ENCODE peak calls at places on chromosomes 6 and 20, in seven cellular contexts. X is H1; U is lower lobe of right lung; S is spleen; Y is CD8-positive, alpha-beta T cell; D is endothelial cell; W is AG09309. P is an unnamed sample.

GRCh38 chr6:165231581-165232276 is 77.7 kb downstream of the C6orf118 start:
- DNase-seq in Y (no peak), U (no peak), W (peak; percentile 55), S (no peak), D (no peak), X (no peak), P (no peak)

GRCh38 chr6:107655245-107655644 is 165.3 kb downstream of the SOBP start:
- DNase-seq in S (no peak), D (peak; percentile 46), Y (no peak), U (no peak), X (no peak), W (no peak), P (no peak)

GRCh38 chr6:93423542-93423941 is 4.2 kb upstream of the EPHA7 start:
- DNase-seq in X (peak; percentile 58), U (no peak), W (no peak), S (no peak), Y (no peak), D (peak; percentile 76), P (no peak)

GRCh38 chr6:80771941-80772340 is 665.5 kb downstream of the BCKDHB start:
- DNase-seq in S (no peak), U (no peak), Y (no peak), D (peak; percentile 49), X (peak; percentile 46), W (no peak), P (no peak)

GRCh38 chr6:2765896-2766766 is 938 bp downstream of the WRNIP1 start:
- DNase-seq in U (peak; percentile 75), W (no peak), Y (no peak), D (peak; percentile 47), S (peak; percentile 93), X (no peak), P (peak; percentile 76)

GRCh38 chr6:30075987-30076311 is 380 bp upstream of the RNF39 start:
- DNase-seq in X (no peak), S (no peak), W (no peak), Y (no peak), D (no peak), U (peak; percentile 72), P (no peak)

GRCh38 chr20:46398963-46399362 is 7.5 kb downstream of the ELMO2 start:
- DNase-seq in Y (no peak), U (no peak), X (no peak), D (no peak), S (no peak), W (no peak), P (no peak)

GRCh38 chr6:3592371-3592941 is 135.6 kb upstream of the SLC22A23 start:
- DNase-seq in X (no peak), S (no peak), D (no peak), U (no peak), W (peak; percentile 93), Y (no peak), P (no peak)

GRCh38 chr6:137116807-137117206 is 56.6 kb downstream of the IL22RA2 start:
- DNase-seq in U (no peak), S (no peak), D (no peak), Y (no peak), W (no peak), X (no peak), P (no peak)

GRCh38 chr20:53570446-53571276 is 23.0 kb downstream of the ZNF217 start:
- DNase-seq in U (no peak), W (no peak), D (no peak), Y (no peak), X (no peak), S (no peak), P (no peak)

GRCh38 chr20:47879771-47880170 is 94.5 kb upstream of the SULF2 start:
- DNase-seq in Y (no peak), X (no peak), U (no peak), D (no peak), S (no peak), W (no peak), P (no peak)

GRCh38 chr6:39912446-39912845 is 21.8 kb downstream of the MOCS1 start:
- DNase-seq in S (no peak), W (no peak), X (no peak), D (no peak), Y (no peak), U (no peak), P (no peak)

GRCh38 chr6:85354761-85355618 is 94.9 kb upstream of the NT5E start:
- DNase-seq in Y (peak; percentile 47), S (peak; percentile 84), U (peak; percentile 64), X (peak; percentile 82), D (peak; percentile 71), W (peak; percentile 58), P (peak; percentile 46)

GRCh38 chr6:42818878-42819277 is 37.0 kb downstream of the BICRAL start:
- DNase-seq in U (no peak), X (no peak), W (no peak), D (no peak), S (no peak), Y (no peak), P (no peak)

GRCh38 chr6:100343678-100344077 is 121.0 kb downstream of the SIM1 start:
- DNase-seq in Y (no peak), S (no peak), D (no peak), X (no peak), W (no peak), U (no peak), P (no peak)

GRCh38 chr6:153032255-153032882 is 29.9 kb upstream of the MTRF1L start:
- DNase-seq in U (no peak), Y (no peak), S (no peak), X (no peak), D (no peak), W (peak; percentile 51), P (no peak)

GRCh38 chr6:122145741-122146240 is 253.7 kb upstream of the HSF2 start:
- DNase-seq in X (no peak), U (no peak), W (no peak), Y (no peak), S (no peak), D (no peak), P (no peak)

GRCh38 chr6:70415247-70415646 is 1.9 kb downstream of the FAM135A start:
- DNase-seq in Y (no peak), W (no peak), U (no peak), D (no peak), X (no peak), S (no peak), P (peak; percentile 28)

GRCh38 chr6:42221546-42221945 is 3.9 kb upstream of the MRPS10 start:
- DNase-seq in S (no peak), Y (no peak), U (no peak), D (no peak), X (no peak), W (no peak), P (no peak)

GRCh38 chr6:134453792-134454510 is 136.0 kb upstream of the SGK1 start:
- DNase-seq in Y (no peak), D (no peak), U (no peak), X (no peak), W (no peak), S (no peak), P (no peak)

GRCh38 chr6:148885154-148885870 is 138.5 kb downstream of the UST start:
- DNase-seq in W (no peak), X (no peak), D (no peak), Y (no peak), U (no peak), S (no peak), P (no peak)

GRCh38 chr20:62426678-62427077 is 661 bp downstream of the RBBP8NL start:
- DNase-seq in U (peak; percentile 69), X (peak; percentile 79), Y (no peak), S (no peak), D (no peak), W (no peak), P (no peak)

GRCh38 chr6:155530219-155530834 is 74.7 kb upstream of the NOX3 start:
- DNase-seq in U (no peak), Y (no peak), S (no peak), X (no peak), D (no peak), W (peak; percentile 4), P (peak; percentile 37)

GRCh38 chr6:5763871-5764270 is 242.9 kb downstream of the NRN1 start:
- DNase-seq in U (no peak), S (no peak), X (no peak), Y (no peak), D (no peak), W (no peak), P (peak; percentile 50)

GRCh38 chr20:10115021-10115420 is 80.2 kb downstream of the ANKEF1 start:
- DNase-seq in S (no peak), X (no peak), U (no peak), W (peak; percentile 70), D (no peak), Y (no peak), P (no peak)

GRCh38 chr6:12009904-12010634 is 2.0 kb upstream of the HIVEP1 start:
- DNase-seq in D (no peak), X (no peak), U (no peak), W (no peak), S (no peak), Y (no peak), P (no peak)

GRCh38 chr6:116876107-116876506 is 935 bp upstream of the RFX6 start:
- DNase-seq in W (no peak), U (no peak), D (no peak), S (no peak), X (no peak), Y (no peak), P (no peak)

GRCh38 chr6:26575494-26575939 is 21.2 kb upstream of the ABT1 start:
- DNase-seq in U (no peak), W (no peak), D (no peak), X (no peak), Y (no peak), S (no peak), P (no peak)

GRCh38 chr6:165486183-165487137 is 176.6 kb downstream of the PDE10A start:
- DNase-seq in X (no peak), U (no peak), D (no peak), Y (no peak), S (no peak), W (no peak), P (no peak)

GRCh38 chr20:47733892-47734291 is 51.4 kb downstream of the SULF2 start:
- DNase-seq in Y (no peak), W (no peak), X (no peak), U (no peak), S (no peak), D (no peak), P (no peak)

GRCh38 chr20:4227085-4227821 is 211.9 kb upstream of the RNF24 start:
- DNase-seq in U (no peak), W (peak; percentile 55), X (peak; percentile 59), S (no peak), D (no peak), Y (no peak), P (no peak)
- TF ChIP-seq CTCF in U (peak; percentile 24), W (peak; percentile 69), X (peak; percentile 79), S (peak; percentile 14), D (no peak), Y (no peak), P (peak; percentile 32)

GRCh38 chr6:159168536-159169192 is 536 bp upstream of the FNDC1 start:
- DNase-seq in Y (no peak), X (peak; percentile 78), D (peak; percentile 76), S (no peak), W (no peak), U (peak; percentile 61), P (no peak)
- TF ChIP-seq CTCF in Y (no peak), X (peak; percentile 53), D (no peak), S (no peak), W (peak; percentile 57), U (peak; percentile 36), P (no peak)

GRCh38 chr6:163427498-163428254 is 13.2 kb downstream of the QKI start:
- DNase-seq in U (no peak), D (no peak), W (peak; percentile 52), S (no peak), X (no peak), Y (no peak), P (no peak)
- TF ChIP-seq CTCF in U (peak; percentile 51), D (no peak), W (peak; percentile 28), S (no peak), X (no peak), Y (no peak), P (peak; percentile 9)

GRCh38 chr6:139374357-139375238 is at the start of gene CITED2:
- DNase-seq in X (peak; percentile 97), Y (peak; percentile 89), U (peak; percentile 94), W (peak; percentile 94), S (peak; percentile 97), D (peak; percentile 93), P (peak; percentile 88)
- TF ChIP-seq CTCF in X (no peak), Y (no peak), U (peak; percentile 15), W (no peak), S (peak; percentile 31), D (peak; percentile 17), P (no peak)